ENCODE peak calls at places on chromosomes 1 and 21, in five cellular contexts. J is mucosa of descending colon; L is psoas muscle; K is CD8-positive, alpha-beta memory T cell; P is colonic mucosa. T is an unnamed sample.

GRCh38 chr1:203180611-203181330 is 5.1 kb upstream of the MYBPH start:
- DNase-seq in J (no peak), P (no peak), K (no peak), L (no peak), T (peak; percentile 44)

GRCh38 chr1:168609133-168609715 is 32.8 kb downstream of the XCL1 start:
- DNase-seq in L (peak; percentile 88), P (no peak), J (no peak), K (no peak), T (peak; percentile 68)

GRCh38 chr1:226195144-226195543 is 8.6 kb upstream of the ACBD3 start:
- DNase-seq in P (no peak), J (no peak), L (no peak), K (no peak), T (no peak)

GRCh38 chr1:25544243-25544764 is 898 bp downstream of the LDLRAP1 start:
- DNase-seq in L (peak; percentile 53), P (no peak), K (no peak), J (no peak), T (no peak)

GRCh38 chr1:18109058-18109755 is 1.6 kb downstream of the IGSF21 start:
- DNase-seq in P (peak; percentile 21), J (no peak), K (no peak), L (no peak), T (no peak)

GRCh38 chr1:14486401-14487110 is 111.9 kb upstream of the KAZN start:
- DNase-seq in P (no peak), J (no peak), K (no peak), L (no peak), T (no peak)

GRCh38 chr1:53732912-53733317 is 6.0 kb downstream of the GLIS1 start:
- DNase-seq in L (no peak), P (no peak), J (no peak), K (no peak), T (no peak)

GRCh38 chr1:211653329-211653728 is 22.1 kb downstream of the NEK2 start:
- DNase-seq in J (no peak), P (no peak), K (no peak), L (no peak), T (no peak)

GRCh38 chr1:100657876-100658715 is 61.4 kb upstream of the VCAM1 start:
- DNase-seq in J (no peak), K (no peak), P (no peak), L (no peak), T (no peak)

GRCh38 chr1:44315521-44315920 is 39.5 kb downstream of the ERI3 start:
- DNase-seq in K (no peak), P (no peak), L (no peak), J (no peak), T (no peak)

GRCh38 chr1:48677306-48678287 is 99.1 kb downstream of the BEND5 start:
- DNase-seq in P (peak; percentile 53), J (peak; percentile 82), L (peak; percentile 79), K (no peak), T (peak; percentile 63)

GRCh38 chr1:31762726-31763670 is 1.1 kb downstream of the ADGRB2 start:
- DNase-seq in K (peak; percentile 78), L (peak; percentile 83), P (peak; percentile 56), J (peak; percentile 62), T (peak; percentile 51)

GRCh38 chr21:42572906-42573495 is 59.3 kb downstream of the SLC37A1 start:
- DNase-seq in K (peak; percentile 41), J (no peak), P (no peak), L (peak; percentile 36), T (peak; percentile 33)

GRCh38 chr1:64139877-64140276 is 63.5 kb upstream of the UBE2U start:
- DNase-seq in K (no peak), L (no peak), P (no peak), J (no peak), T (no peak)

GRCh38 chr1:117059334-117059677 is 820 bp upstream of the TTF2 start:
- DNase-seq in L (peak; percentile 60), J (peak; percentile 86), P (peak; percentile 84), K (peak; percentile 86), T (peak; percentile 64)

GRCh38 chr1:156392427-156392826 is 23.4 kb downstream of the RHBG start:
- DNase-seq in L (no peak), J (no peak), P (no peak), K (no peak), T (no peak)

GRCh38 chr1:22141948-22142314 is 966 bp downstream of the WNT4 start:
- DNase-seq in L (no peak), P (no peak), K (no peak), J (no peak), T (no peak)

GRCh38 chr1:178944729-178945128 is 73.9 kb upstream of the ANGPTL1 start:
- DNase-seq in P (peak; percentile 6), J (no peak), K (no peak), L (no peak), T (no peak)

GRCh38 chr1:75855734-75856133 is 59.1 kb downstream of the MSH4 start:
- DNase-seq in P (no peak), K (no peak), J (no peak), L (no peak), T (no peak)

GRCh38 chr1:93695411-93696005 is 13.9 kb upstream of the BCAR3 start:
- DNase-seq in J (no peak), L (no peak), P (no peak), K (no peak), T (no peak)

GRCh38 chr1:93694833-93695232 is 13.2 kb upstream of the BCAR3 start:
- DNase-seq in L (no peak), P (no peak), K (no peak), J (no peak), T (no peak)

GRCh38 chr1:93692983-93693591 is 11.4 kb upstream of the BCAR3 start:
- DNase-seq in L (no peak), P (peak; percentile 50), K (no peak), J (no peak), T (no peak)

GRCh38 chr1:93692451-93692861 is 10.8 kb upstream of the BCAR3 start:
- DNase-seq in L (no peak), P (no peak), K (no peak), J (no peak), T (no peak)

DNA sequence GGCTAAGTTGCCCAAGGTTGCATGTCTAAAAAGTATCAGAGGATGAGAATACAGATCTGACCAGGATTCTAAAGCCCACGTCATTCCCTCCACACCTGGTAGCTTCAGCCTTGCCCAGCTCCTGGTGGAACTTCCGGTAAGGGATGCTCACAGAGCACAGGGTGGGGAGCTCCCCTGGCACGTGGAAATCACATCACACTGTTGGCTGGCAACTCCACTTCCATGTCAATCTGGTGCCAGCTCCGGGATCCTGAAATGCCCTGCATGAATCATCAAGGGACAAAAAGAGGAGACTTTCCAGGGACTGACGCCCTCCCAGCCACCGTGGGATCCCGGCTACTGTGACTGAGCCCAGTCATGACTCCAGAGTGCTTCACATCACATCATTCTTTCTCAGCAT is 12.4 kb upstream of the BCAR3 start:
- DNase-seq in J (no peak), P (no peak), K (no peak), L (no peak), T (no peak)
- H3K4me1 ChIP-seq in J (no peaks in the 10 kb centered on the region), P (peaks cover 10% of the 10 kb centered on the region), K (no peaks in the 10 kb centered on the region), L (no peaks in the 10 kb centered on the region), T (no peaks in the 10 kb centered on the region)

GRCh38 chr21:41375875-41376274 is 14.0 kb downstream of the MX2 start:
- DNase-seq in K (peak; percentile 15), P (no peak), L (no peak), J (no peak), T (no peak)

GRCh38 chr21:41381731-41382130 is 19.9 kb downstream of the MX2 start:
- DNase-seq in K (no peak), L (no peak), P (no peak), J (no peak), T (no peak)

GRCh38 chr21:41377715-41378114 is 15.9 kb downstream of the MX2 start:
- DNase-seq in P (no peak), L (no peak), K (peak; percentile 39), J (no peak), T (no peak)

GRCh38 chr21:41378849-41379248 is 17.0 kb downstream of the MX2 start:
- DNase-seq in P (no peak), J (no peak), K (peak; percentile 16), L (no peak), T (no peak)

DNA sequence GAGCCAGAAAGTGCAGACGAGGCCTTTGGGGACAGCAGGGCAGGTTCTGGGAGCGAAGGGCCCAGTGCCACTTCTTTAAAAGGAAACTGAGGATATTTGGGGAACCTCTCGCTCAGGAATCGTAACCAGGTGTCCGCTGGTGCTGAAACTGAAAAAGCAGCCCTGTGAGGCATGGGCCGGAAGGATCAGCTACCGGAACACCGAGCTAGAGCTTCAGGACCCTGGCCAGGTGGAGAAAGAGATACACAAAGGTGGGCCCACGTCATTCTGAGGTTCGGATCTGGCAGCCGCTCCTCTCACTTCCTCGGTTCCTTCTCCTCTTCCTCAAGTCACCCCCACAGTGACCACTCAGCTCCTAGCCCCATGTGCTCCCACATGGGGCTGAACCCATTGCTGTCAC is 18.1 kb downstream of the MX2 start:
- DNase-seq in L (no peak), K (peak; percentile 29), J (no peak), P (no peak), T (peak; percentile 20)
- H3K4me1 ChIP-seq in L (no peaks in the 10 kb centered on the region), K (peaks cover 3% of the 10 kb centered on the region), J (no peaks in the 10 kb centered on the region), P (no peaks in the 10 kb centered on the region), T (no peaks in the 10 kb centered on the region)

GRCh38 chr1:115668579-115668978 is 26.8 kb downstream of the VANGL1 start:
- DNase-seq in J (no peak), P (no peak), L (no peak), K (no peak), T (no peak)

GRCh38 chr1:115666206-115666605 is 24.4 kb downstream of the VANGL1 start:
- DNase-seq in L (no peak), K (no peak), P (no peak), J (no peak), T (no peak)

GRCh38 chr1:115665746-115666145 is 24.0 kb downstream of the VANGL1 start:
- DNase-seq in L (no peak), J (no peak), P (no peak), K (no peak), T (no peak)

GRCh38 chr1:115665319-115665718 is 23.5 kb downstream of the VANGL1 start:
- DNase-seq in K (no peak), L (no peak), J (peak; percentile 54), P (peak; percentile 65), T (peak; percentile 27)

DNA sequence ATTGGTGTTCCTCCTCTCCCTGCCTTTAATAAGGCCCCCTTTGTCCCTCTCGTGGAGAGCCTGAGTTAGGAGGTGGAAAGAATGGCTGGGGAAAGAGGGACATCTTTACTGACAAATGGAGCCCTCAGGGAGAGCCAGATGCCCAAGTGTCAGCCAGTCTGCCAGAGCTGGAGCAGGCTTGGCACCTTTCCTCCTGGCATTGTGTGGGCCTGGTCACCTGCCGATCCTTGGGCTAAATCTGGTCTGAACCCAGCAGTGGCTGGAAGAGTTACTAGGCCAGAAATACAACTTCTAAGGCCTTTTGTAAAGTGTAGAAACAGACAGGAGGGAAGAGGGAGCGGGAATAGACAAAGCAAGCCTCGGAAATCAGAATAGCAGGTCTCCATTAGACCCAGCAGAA is 24.9 kb downstream of the VANGL1 start:
- DNase-seq in L (peak; percentile 84), J (no peak), K (no peak), P (no peak), T (peak; percentile 61)
- H3K4me1 ChIP-seq in L (peaks cover 13% of the 10 kb centered on the region), J (peaks cover 17% of the 10 kb centered on the region), K (no peaks in the 10 kb centered on the region), P (peaks cover 9% of the 10 kb centered on the region), T (no peaks in the 10 kb centered on the region)

DNA sequence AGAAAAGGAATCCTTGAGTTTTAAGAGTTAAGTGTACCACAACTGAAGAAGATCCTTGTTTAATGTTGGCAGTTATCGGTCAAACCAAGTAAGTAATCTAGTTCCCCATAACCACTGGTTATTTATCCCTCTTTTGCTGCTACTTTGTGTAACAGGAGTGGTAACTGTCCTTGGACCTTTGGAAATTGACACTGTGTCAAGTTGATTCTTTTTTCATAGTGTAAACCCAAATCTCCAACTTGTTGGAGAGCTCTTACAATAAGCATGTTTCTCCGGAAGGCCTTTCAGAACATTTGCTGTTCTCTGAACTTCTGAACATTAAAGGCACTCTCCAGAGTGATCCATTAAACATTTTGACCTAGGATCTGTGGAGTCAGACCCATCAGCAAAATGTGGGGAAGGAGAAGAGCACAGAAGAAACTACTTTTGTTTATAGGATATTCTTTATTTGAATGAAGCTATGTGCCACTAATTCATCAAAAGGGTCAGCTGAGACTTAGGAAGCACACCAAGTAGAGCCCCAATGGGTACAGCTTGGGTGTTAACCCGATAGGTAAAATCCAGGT is 3.9 kb downstream of the AHCYL1 start:
- DNase-seq in L (no peak), J (no peak), K (no peak), P (no peak), T (no peak)
- H3K4me1 ChIP-seq in L (peaks cover 69% of the 10 kb centered on the region), J (peaks cover 39% of the 10 kb centered on the region), K (peaks cover 36% of the 10 kb centered on the region), P (peaks cover 8% of the 10 kb centered on the region), T (no peaks in the 10 kb centered on the region)